ENCODE peak calls at places on chromosomes 6 and 20, in five cellular contexts. O is H1, X is IMR-90, C is mesenchymal stem cell, P is trophoblast cell. M is an unnamed sample.
A peak's percentile ranks its signal among the peaks of the same experiment; 100 is the strongest.

GRCh38 chr6:66396549-66396948 is 689.5 kb upstream of the EYS start:
- DNase-seq in O (no peak), C (no peak), X (no peak), P (no peak), M (no peak)

GRCh38 chr6:15039136-15039535 is 206.7 kb upstream of the JARID2 start:
- DNase-seq in O (no peak), C (no peak), X (no peak), P (no peak), M (no peak)

GRCh38 chr6:74492587-74492986 is 713.3 kb downstream of the COL12A1 start:
- DNase-seq in O (no peak), P (no peak), X (no peak), C (no peak), M (no peak)

GRCh38 chr6:166738778-166739654 is 112.0 kb upstream of the RPS6KA2 start:
- DNase-seq in O (no peak), X (peak; percentile 16), P (peak; percentile 18), C (peak; percentile 70), M (no peak)

GRCh38 chr6:74366634-74367033 is 670.6 kb downstream of the CD109 start:
- DNase-seq in C (no peak), P (no peak), X (peak; percentile 68), O (no peak), M (no peak)

GRCh38 chr6:98836025-98836961 is 1.9 kb downstream of the POU3F2 start:
- DNase-seq in C (no peak), X (no peak), O (no peak), P (no peak), M (no peak)

GRCh38 chr20:63740070-63740500 is 509 bp downstream of the SLC2A4RG start:
- DNase-seq in P (peak; percentile 29), C (peak; percentile 38), O (no peak), X (peak; percentile 7), M (peak; percentile 59)

GRCh38 chr20:33732166-33732970 is 572 bp downstream of the ZNF341 start:
- DNase-seq in C (peak; percentile 80), O (no peak), P (peak; percentile 73), X (no peak), M (no peak)

GRCh38 chr6:136158398-136158797 is 91.7 kb downstream of the MTFR2 start:
- DNase-seq in P (no peak), C (peak; percentile 16), X (no peak), O (no peak), M (no peak)

GRCh38 chr20:478010-478948 is 15.9 kb upstream of the TBC1D20 start:
- DNase-seq in P (no peak), C (peak; percentile 69), X (peak; percentile 87), O (no peak), M (no peak)

GRCh38 chr6:101259446-101259845 is 134.1 kb upstream of the GRIK2 start:
- DNase-seq in O (no peak), P (no peak), X (no peak), C (no peak), M (no peak)

GRCh38 chr6:39130691-39131090 is 15.7 kb upstream of the SAYSD1 start:
- DNase-seq in X (no peak), P (peak; percentile 30), O (no peak), C (no peak), M (no peak)

GRCh38 chr20:62539646-62540045 is 63.9 kb upstream of the GATA5 start:
- DNase-seq in P (no peak), C (no peak), X (no peak), O (no peak), M (no peak)

GRCh38 chr20:3690413-3690812 is 8.6 kb upstream of the ADAM33 start:
- DNase-seq in P (no peak), O (no peak), X (no peak), C (no peak), M (no peak)

GRCh38 chr6:7087491-7087979 is 20.2 kb upstream of the RREB1 start:
- DNase-seq in C (no peak), P (no peak), X (no peak), O (no peak), M (no peak)

GRCh38 chr6:166575190-166575589 is 11.3 kb downstream of the RAMACL start:
- DNase-seq in P (no peak), X (no peak), O (no peak), C (no peak), M (no peak)

GRCh38 chr6:26358511-26358981 is 6.5 kb upstream of the BTN3A2 start:
- DNase-seq in X (no peak), P (no peak), C (no peak), O (no peak), M (no peak)

GRCh38 chr6:73984851-73985250 is 288.8 kb downstream of the CD109 start:
- DNase-seq in C (no peak), X (no peak), P (no peak), O (no peak), M (no peak)

GRCh38 chr6:23031986-23032385 is 462.6 kb downstream of the HDGFL1 start:
- DNase-seq in O (no peak), X (peak; percentile 66), C (peak; percentile 5), P (no peak), M (no peak)

GRCh38 chr6:56954389-56955170 is at the start of gene BEND6:
- DNase-seq in X (peak; percentile 87), O (peak; percentile 17), P (peak; percentile 68), C (peak; percentile 86), M (peak; percentile 60)

GRCh38 chr6:90982051-90982450 is 395.2 kb upstream of the MAP3K7 start:
- DNase-seq in X (no peak), P (peak; percentile 6), C (no peak), O (no peak), M (no peak)

GRCh38 chr6:159695984-159696383 is 2.9 kb upstream of the SOD2 start:
- DNase-seq in P (peak; percentile 76), O (no peak), C (peak; percentile 47), X (peak; percentile 91), M (no peak)

GRCh38 chr6:139922236-139922635 is 547.8 kb upstream of the CITED2 start:
- DNase-seq in O (no peak), X (no peak), C (no peak), P (no peak), M (no peak)

GRCh38 chr6:11685411-11686093 is 93.1 kb downstream of the ADTRP start:
- DNase-seq in C (peak; percentile 58), P (peak; percentile 96), O (no peak), X (peak; percentile 64), M (no peak)

GRCh38 chr6:154058963-154059680 is 20.1 kb downstream of the OPRM1 start:
- DNase-seq in P (no peak), C (no peak), X (no peak), O (no peak), M (no peak)

GRCh38 chr20:235891-236290 is 8.8 kb downstream of the DEFB129 start:
- DNase-seq in O (no peak), X (no peak), C (no peak), P (no peak), M (no peak)

GRCh38 chr6:603265-603664 is 53.6 kb downstream of the HUS1B start:
- DNase-seq in P (no peak), C (no peak), O (no peak), X (no peak), M (no peak)

GRCh38 chr20:9319687-9320384 is 194.6 kb upstream of the LAMP5 start:
- DNase-seq in O (no peak), P (peak; percentile 2), C (peak; percentile 35), X (no peak), M (no peak)

GRCh38 chr20:61933481-61933950 is 132.2 kb downstream of the TAF4 start:
- DNase-seq in C (no peak), X (no peak), P (no peak), O (no peak), M (no peak)

GRCh38 chr20:44409132-44409600 is 53.7 kb downstream of the HNF4A start:
- DNase-seq in X (peak; percentile 33), C (no peak), O (no peak), P (no peak), M (no peak)

GRCh38 chr6:106694343-106694742 is 65.0 kb downstream of the QRSL1 start:
- DNase-seq in X (no peak), O (no peak), P (no peak), C (no peak), M (no peak)

GRCh38 chr6:4844108-4844507 is 67.9 kb downstream of the CDYL start:
- DNase-seq in C (no peak), O (no peak), X (no peak), P (no peak), M (no peak)

DNA sequence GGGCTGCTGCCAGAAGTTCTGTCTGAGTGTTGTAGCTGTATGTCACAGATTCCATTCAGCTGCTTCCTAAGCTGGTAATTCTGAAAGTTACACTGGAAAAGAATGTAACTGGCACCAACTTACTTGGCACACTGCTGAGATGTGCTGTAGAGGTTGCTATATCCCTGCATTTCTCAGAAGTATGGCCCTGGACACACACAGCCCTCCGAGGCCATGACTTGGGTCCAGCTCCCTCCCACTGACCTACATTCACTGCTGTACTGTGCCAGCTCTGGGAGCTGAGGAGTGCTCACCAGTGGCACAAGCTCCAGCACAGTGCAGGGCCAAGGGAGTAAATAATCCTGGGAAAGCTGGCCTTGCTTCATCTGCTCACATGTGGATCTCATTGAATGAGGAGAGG is 25.8 kb upstream of the TMEM217 start:
- DNase-seq in C (no peak), X (no peak), O (no peak), P (no peak), M (no peak)
- H4K91ac ChIP-seq in C (no peak overlapping the region), X (no peak overlapping the region), O (no peak overlapping the region), P (no peak overlapping the region), M (no peak overlapping the region)

DNA sequence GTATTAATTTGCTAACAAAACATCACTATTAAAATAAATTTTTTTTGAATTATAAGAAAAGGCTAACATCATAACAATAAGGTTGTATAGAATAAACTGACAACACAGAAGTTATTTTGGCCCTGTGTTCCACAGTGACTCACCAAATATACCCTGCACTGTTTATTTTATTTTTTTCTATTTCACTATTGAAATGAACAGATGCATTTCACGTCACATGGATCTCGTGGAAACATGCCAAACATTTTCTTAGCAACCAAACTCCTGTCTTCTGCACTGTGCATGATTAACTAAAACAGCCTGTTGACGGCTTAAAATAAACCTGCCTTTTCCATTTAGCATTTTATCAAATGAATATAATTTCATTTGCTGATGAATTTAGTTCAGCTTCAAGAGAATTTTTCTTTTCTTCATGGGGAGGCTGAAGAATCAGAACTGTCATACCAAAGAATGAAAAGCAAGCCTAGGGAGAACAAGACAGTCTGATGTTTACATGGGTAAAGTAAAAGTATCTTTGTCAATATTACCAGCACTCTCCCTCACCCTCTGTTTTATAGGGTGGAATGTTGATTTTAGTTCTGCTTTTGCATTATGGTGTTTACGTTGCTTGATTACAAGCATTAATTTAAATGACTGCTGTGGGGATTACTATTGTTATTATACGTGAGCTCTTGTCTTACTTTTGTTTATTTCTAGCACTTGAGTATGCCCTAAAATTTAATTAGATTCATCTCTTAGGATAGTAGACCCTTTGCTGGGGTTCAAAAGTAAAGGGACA is 115.3 kb downstream of the LCA5 start:
- DNase-seq in O (no peak), X (peak; percentile 92), P (peak; percentile 52), C (peak; percentile 93), M (no peak)
- H3K4me3 ChIP-seq in O (no peak overlapping the region), X (no peak overlapping the region), P (no peak overlapping the region), C (no peak overlapping the region), M (no peak overlapping the region)

DNA sequence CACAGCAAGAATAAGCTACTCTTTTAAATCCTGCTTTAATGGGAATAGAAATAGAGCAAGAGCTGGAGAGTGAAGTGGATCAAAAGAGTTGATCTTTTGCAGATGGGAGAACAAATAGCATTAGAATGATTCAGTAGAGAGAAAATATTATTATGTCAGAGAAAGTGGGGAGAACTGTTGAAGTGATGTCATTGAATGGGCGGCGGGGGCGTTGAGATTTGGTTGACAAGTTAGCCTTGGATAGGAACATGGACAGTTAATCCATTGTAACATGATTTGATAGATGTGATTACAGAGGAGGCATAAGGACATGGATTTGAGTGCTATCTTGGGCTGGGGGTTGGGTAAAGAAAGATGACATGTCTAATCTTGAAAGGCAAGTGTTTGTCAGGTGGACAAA is 9.2 kb downstream of the ATAT1 start:
- DNase-seq in X (no peak), C (no peak), O (no peak), P (no peak), M (no peak)
- H4K91ac ChIP-seq in X (no peak overlapping the region), C (no peak overlapping the region), O (no peak overlapping the region), P (no peak overlapping the region), M (no peak overlapping the region)

GRCh38 chr6:30533460-30534294 is 22.6 kb downstream of the GNL1 start:
- DNase-seq in C (no peak), X (no peak), O (no peak), P (no peak), M (no peak)
- H3K4me3 ChIP-seq in C (no peak overlapping the region), X (no peak overlapping the region), O (no peak overlapping the region), P (no peak overlapping the region), M (no peak overlapping the region)

M was measured in neuronal stem cell.